ENCODE peak calls at places on chromosomes 11 and 22, in four cellular contexts. One of them, this sample, is unnamed.

GRCh38 chr22:46062971-46063631 is 86.1 kb upstream of the WNT7B start:
- DNase-seq in HL-60: no peak
- DNase-seq in K562: no peak
- DNase-seq in GM12878: no peak
- DNase-seq in this sample: no peak

GRCh38 chr22:22865311-22866072 is 22.1 kb upstream of the IGLL5 start:
- DNase-seq in HL-60: no peak
- DNase-seq in K562: no peak
- DNase-seq in GM12878: no peak
- DNase-seq in this sample: no peak

GRCh38 chr11:54930930-54931329 is 224.3 kb downstream of the OR4A5 start:
- DNase-seq in HL-60: no peak
- DNase-seq in K562: no peak
- DNase-seq in GM12878: no peak
- DNase-seq in this sample: no peak

GRCh38 chr11:47724041-47724729 is 9.0 kb upstream of the AGBL2 start:
- DNase-seq in HL-60: peak; percentile 66
- DNase-seq in K562: peak; percentile 20
- DNase-seq in GM12878: no peak
- DNase-seq in this sample: no peak

GRCh38 chr22:38754247-38755154 is 1.3 kb downstream of the SUN2 start:
- DNase-seq in HL-60: peak; percentile 88
- DNase-seq in K562: peak; percentile 43
- DNase-seq in GM12878: no peak
- DNase-seq in this sample: no peak

GRCh38 chr22:38427465-38427864 is 27.5 kb downstream of the KCNJ4 start:
- DNase-seq in HL-60: no peak
- DNase-seq in K562: no peak
- DNase-seq in GM12878: no peak
- DNase-seq in this sample: no peak

GRCh38 chr22:25763239-25763777 is 21.3 kb downstream of the MYO18B start:
- DNase-seq in HL-60: no peak
- DNase-seq in K562: no peak
- DNase-seq in GM12878: no peak
- DNase-seq in this sample: no peak

GRCh38 chr11:47393163-47394049 is 15.0 kb upstream of the SLC39A13 start:
- DNase-seq in HL-60: peak; percentile 80
- DNase-seq in K562: peak; percentile 70
- DNase-seq in GM12878: no peak
- DNase-seq in this sample: no peak

GRCh38 chr22:36405221-36405631 is 17.5 kb upstream of the MYH9 start:
- DNase-seq in HL-60: peak; percentile 93
- DNase-seq in K562: no peak
- DNase-seq in GM12878: no peak
- DNase-seq in this sample: no peak

GRCh38 chr11:45154276-45154675 is 7.8 kb downstream of the PRDM11 start:
- DNase-seq in HL-60: no peak
- DNase-seq in K562: no peak
- DNase-seq in GM12878: no peak
- DNase-seq in this sample: no peak

GRCh38 chr11:95082576-95083001 is 7.1 kb upstream of the ENDOD1 start:
- DNase-seq in HL-60: no peak
- DNase-seq in K562: no peak
- DNase-seq in GM12878: no peak
- DNase-seq in this sample: no peak

GRCh38 chr11:34624069-34624468 is 3.2 kb downstream of the EHF start:
- DNase-seq in HL-60: no peak
- DNase-seq in K562: no peak
- DNase-seq in GM12878: peak; percentile 38
- DNase-seq in this sample: no peak

GRCh38 chr22:26631282-26631681 is 9.5 kb downstream of the CRYBA4 start:
- DNase-seq in HL-60: no peak
- DNase-seq in K562: no peak
- DNase-seq in GM12878: no peak
- DNase-seq in this sample: no peak

GRCh38 chr11:43580735-43581369 is 99.7 kb upstream of the HSD17B12 start:
- DNase-seq in HL-60: no peak
- DNase-seq in K562: peak; percentile 15
- DNase-seq in GM12878: no peak
- DNase-seq in this sample: no peak

GRCh38 chr11:100939581-100939980 is 190.0 kb downstream of the PGR start:
- DNase-seq in HL-60: no peak
- DNase-seq in K562: no peak
- DNase-seq in GM12878: no peak
- DNase-seq in this sample: no peak

GRCh38 chr11:65017927-65018326 is 4.0 kb downstream of the ARL2 start:
- DNase-seq in HL-60: no peak
- DNase-seq in K562: no peak
- DNase-seq in GM12878: no peak
- DNase-seq in this sample: no peak

GRCh38 chr11:45812581-45813548 is 7.9 kb downstream of the SLC35C1 start:
- DNase-seq in HL-60: no peak
- DNase-seq in K562: no peak
- DNase-seq in GM12878: no peak
- DNase-seq in this sample: no peak

GRCh38 chr22:22013559-22014284 is 31.1 kb upstream of the TOP3B start:
- DNase-seq in HL-60: no peak
- DNase-seq in K562: no peak
- DNase-seq in GM12878: no peak
- DNase-seq in this sample: no peak

GRCh38 chr11:2955896-2956476 is 26.8 kb upstream of the PHLDA2 start:
- DNase-seq in HL-60: no peak
- DNase-seq in K562: no peak
- DNase-seq in GM12878: no peak
- DNase-seq in this sample: no peak

GRCh38 chr11:83574516-83574915 is 288.3 kb upstream of the CCDC90B start:
- DNase-seq in HL-60: no peak
- DNase-seq in K562: no peak
- DNase-seq in GM12878: no peak
- DNase-seq in this sample: no peak

GRCh38 chr11:104410336-104410735 is 246.4 kb upstream of the PDGFD start:
- DNase-seq in HL-60: peak; percentile 5
- DNase-seq in K562: no peak
- DNase-seq in GM12878: no peak
- DNase-seq in this sample: no peak

GRCh38 chr11:118870396-118871343 is 13.0 kb upstream of the CXCR5 start:
- DNase-seq in HL-60: peak; percentile 77
- DNase-seq in K562: no peak
- DNase-seq in GM12878: peak; percentile 57
- DNase-seq in this sample: no peak

GRCh38 chr11:16613401-16614381 is 124.8 kb upstream of the C11orf58 start:
- DNase-seq in HL-60: peak; percentile 79
- DNase-seq in K562: peak; percentile 90
- DNase-seq in GM12878: no peak
- DNase-seq in this sample: peak; percentile 77

GRCh38 chr11:72720806-72721205 is 31.4 kb downstream of the ARAP1 start:
- DNase-seq in HL-60: no peak
- DNase-seq in K562: no peak
- DNase-seq in GM12878: no peak
- DNase-seq in this sample: no peak
- TF ChIP-seq SPI1 in HL-60: no peak
- TF ChIP-seq SPI1 in K562: no peak
- TF ChIP-seq SPI1 in GM12878: no peak
- TF ChIP-seq SPI1 in this sample: no peak

GRCh38 chr11:79441159-79441875 is 487 bp upstream of the TENM4 start:
- DNase-seq in HL-60: peak; percentile 26
- DNase-seq in K562: no peak
- DNase-seq in GM12878: no peak
- DNase-seq in this sample: no peak
- TF ChIP-seq SPI1 in HL-60: no peak
- TF ChIP-seq SPI1 in K562: no peak
- TF ChIP-seq SPI1 in GM12878: peak; percentile 58
- TF ChIP-seq SPI1 in this sample: peak; percentile 63

GRCh38 chr11:8080674-8081590 is at the start of gene TUB:
- DNase-seq in HL-60: no peak
- DNase-seq in K562: no peak
- DNase-seq in GM12878: no peak
- DNase-seq in this sample: peak; percentile 54
- TF ChIP-seq SPI1 in HL-60: no peak
- TF ChIP-seq SPI1 in K562: no peak
- TF ChIP-seq SPI1 in GM12878: no peak
- TF ChIP-seq SPI1 in this sample: no peak

GRCh38 chr22:19878461-19879247 is 24.0 kb upstream of the GNB1L start:
- DNase-seq in HL-60: no peak
- DNase-seq in K562: no peak
- DNase-seq in GM12878: no peak
- DNase-seq in this sample: peak; percentile 5
- TF ChIP-seq SPI1 in HL-60: no peak
- TF ChIP-seq SPI1 in K562: no peak
- TF ChIP-seq SPI1 in GM12878: no peak
- TF ChIP-seq SPI1 in this sample: no peak

GRCh38 chr11:86106916-86107315 is 38.0 kb upstream of the PICALM start:
- DNase-seq in HL-60: no peak
- DNase-seq in K562: no peak
- DNase-seq in GM12878: no peak
- DNase-seq in this sample: no peak

GRCh38 chr11:86099727-86100320 is 30.9 kb upstream of the PICALM start:
- DNase-seq in HL-60: no peak
- DNase-seq in K562: no peak
- DNase-seq in GM12878: no peak
- DNase-seq in this sample: no peak

GRCh38 chr11:86101941-86102407 is 33.1 kb upstream of the PICALM start:
- DNase-seq in HL-60: no peak
- DNase-seq in K562: no peak
- DNase-seq in GM12878: no peak
- DNase-seq in this sample: no peak

GRCh38 chr11:86101493-86101892 is 32.6 kb upstream of the PICALM start:
- DNase-seq in HL-60: no peak
- DNase-seq in K562: no peak
- DNase-seq in GM12878: no peak
- DNase-seq in this sample: no peak

GRCh38 chr11:86103808-86104207 is 34.9 kb upstream of the PICALM start:
- DNase-seq in HL-60: no peak
- DNase-seq in K562: peak; percentile 43
- DNase-seq in GM12878: no peak
- DNase-seq in this sample: no peak
- TF ChIP-seq SPI1 in HL-60: no peak
- TF ChIP-seq SPI1 in K562: no peak
- TF ChIP-seq SPI1 in GM12878: no peak
- TF ChIP-seq SPI1 in this sample: no peak

DNA sequence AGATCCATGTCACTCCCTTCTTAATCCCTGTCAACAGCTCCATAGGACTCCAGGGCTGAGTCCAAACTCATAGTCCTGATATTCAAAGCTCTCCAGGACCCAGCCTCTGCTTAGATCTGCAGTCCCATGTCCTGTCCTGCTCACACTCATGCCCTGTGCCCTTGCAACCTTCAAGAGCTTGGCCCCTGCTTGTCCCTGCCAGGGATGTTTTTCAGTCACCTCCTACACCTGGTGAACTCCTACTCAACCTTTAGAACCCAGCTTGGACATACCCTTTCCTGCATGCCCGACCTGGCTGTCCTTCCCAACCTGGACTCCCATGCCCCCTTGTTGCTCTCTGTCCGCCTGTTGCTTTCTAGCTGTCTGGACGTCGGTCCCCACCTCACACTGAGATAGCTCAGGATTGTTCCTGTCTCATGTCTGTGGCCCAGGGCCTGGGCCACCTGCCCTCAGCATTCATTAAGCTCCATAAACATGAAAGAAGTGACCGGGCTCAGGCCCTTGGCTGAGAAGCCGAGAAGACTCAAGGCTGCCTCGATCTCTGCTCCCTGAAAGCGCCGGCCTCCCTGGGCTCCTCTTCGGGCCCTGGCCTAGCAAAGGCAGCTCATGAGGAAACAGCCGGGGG is 48.8 kb upstream of the RTL6 start:
- DNase-seq in HL-60: no peak
- DNase-seq in K562: no peak
- DNase-seq in GM12878: no peak
- DNase-seq in this sample: no peak
- TF ChIP-seq SPI1 in HL-60: no peak
- TF ChIP-seq SPI1 in K562: no peak
- TF ChIP-seq SPI1 in GM12878: no peak
- TF ChIP-seq SPI1 in this sample: no peak